ENCODE peak calls at places on chromosomes 13 and 19, in six cellular contexts. One of them, this sample, is unnamed.

GRCh38 chr13:42028113-42028799 is 20.2 kb upstream of the DGKH start:
- DNase-seq in stimulated activated CD4-positive, alpha-beta T cell treated with anti-CD3 and anti-CD28 coated beads, Interleukin-12 subunit alpha, Interleukin-12 subunit beta, amount 100 ng/mL, for 24 hours: no peak
- DNase-seq in OCI-LY7: no peak
- DNase-seq in endothelial cell: no peak
- DNase-seq in CD4-positive, alpha-beta T cell: no peak
- DNase-seq in astrocyte: no peak
- DNase-seq in this sample: no peak

GRCh38 chr13:98972627-98973026 is 5.2 kb downstream of the DOCK9 start:
- DNase-seq in stimulated activated CD4-positive, alpha-beta T cell treated with anti-CD3 and anti-CD28 coated beads, Interleukin-12 subunit alpha, Interleukin-12 subunit beta, amount 100 ng/mL, for 24 hours: no peak
- DNase-seq in OCI-LY7: no peak
- DNase-seq in endothelial cell: peak; percentile 32
- DNase-seq in CD4-positive, alpha-beta T cell: no peak
- DNase-seq in astrocyte: peak; percentile 88
- DNase-seq in this sample: no peak

GRCh38 chr13:32883501-32883900 is 132.7 kb upstream of the KL start:
- DNase-seq in stimulated activated CD4-positive, alpha-beta T cell treated with anti-CD3 and anti-CD28 coated beads, Interleukin-12 subunit alpha, Interleukin-12 subunit beta, amount 100 ng/mL, for 24 hours: no peak
- DNase-seq in OCI-LY7: no peak
- DNase-seq in endothelial cell: no peak
- DNase-seq in CD4-positive, alpha-beta T cell: no peak
- DNase-seq in astrocyte: peak; percentile 51
- DNase-seq in this sample: no peak

GRCh38 chr19:14906711-14907110 is 20.8 kb upstream of the OR7A17 start:
- DNase-seq in stimulated activated CD4-positive, alpha-beta T cell treated with anti-CD3 and anti-CD28 coated beads, Interleukin-12 subunit alpha, Interleukin-12 subunit beta, amount 100 ng/mL, for 24 hours: no peak
- DNase-seq in OCI-LY7: no peak
- DNase-seq in endothelial cell: no peak
- DNase-seq in CD4-positive, alpha-beta T cell: no peak
- DNase-seq in astrocyte: no peak
- DNase-seq in this sample: no peak

GRCh38 chr13:113309481-113309880 is 12.4 kb downstream of the LAMP1 start:
- DNase-seq in stimulated activated CD4-positive, alpha-beta T cell treated with anti-CD3 and anti-CD28 coated beads, Interleukin-12 subunit alpha, Interleukin-12 subunit beta, amount 100 ng/mL, for 24 hours: no peak
- DNase-seq in OCI-LY7: no peak
- DNase-seq in endothelial cell: no peak
- DNase-seq in CD4-positive, alpha-beta T cell: no peak
- DNase-seq in astrocyte: no peak
- DNase-seq in this sample: no peak

GRCh38 chr19:50311723-50312635 is 17.2 kb downstream of the KCNC3 start:
- DNase-seq in stimulated activated CD4-positive, alpha-beta T cell treated with anti-CD3 and anti-CD28 coated beads, Interleukin-12 subunit alpha, Interleukin-12 subunit beta, amount 100 ng/mL, for 24 hours: no peak
- DNase-seq in OCI-LY7: no peak
- DNase-seq in endothelial cell: no peak
- DNase-seq in CD4-positive, alpha-beta T cell: no peak
- DNase-seq in astrocyte: no peak
- DNase-seq in this sample: no peak

GRCh38 chr13:110283661-110284516 is 23.1 kb downstream of the COL4A1 start:
- DNase-seq in stimulated activated CD4-positive, alpha-beta T cell treated with anti-CD3 and anti-CD28 coated beads, Interleukin-12 subunit alpha, Interleukin-12 subunit beta, amount 100 ng/mL, for 24 hours: no peak
- DNase-seq in OCI-LY7: no peak
- DNase-seq in endothelial cell: no peak
- DNase-seq in CD4-positive, alpha-beta T cell: no peak
- DNase-seq in astrocyte: peak; percentile 82
- DNase-seq in this sample: no peak

GRCh38 chr13:91709180-91709579 is 310.8 kb downstream of the GPC5 start:
- DNase-seq in stimulated activated CD4-positive, alpha-beta T cell treated with anti-CD3 and anti-CD28 coated beads, Interleukin-12 subunit alpha, Interleukin-12 subunit beta, amount 100 ng/mL, for 24 hours: no peak
- DNase-seq in OCI-LY7: no peak
- DNase-seq in endothelial cell: no peak
- DNase-seq in CD4-positive, alpha-beta T cell: no peak
- DNase-seq in astrocyte: no peak
- DNase-seq in this sample: no peak

GRCh38 chr13:48827709-48828108 is 148.0 kb upstream of the FNDC3A start:
- DNase-seq in stimulated activated CD4-positive, alpha-beta T cell treated with anti-CD3 and anti-CD28 coated beads, Interleukin-12 subunit alpha, Interleukin-12 subunit beta, amount 100 ng/mL, for 24 hours: no peak
- DNase-seq in OCI-LY7: no peak
- DNase-seq in endothelial cell: no peak
- DNase-seq in CD4-positive, alpha-beta T cell: no peak
- DNase-seq in astrocyte: no peak
- DNase-seq in this sample: no peak

GRCh38 chr19:4139614-4140236 is 13.7 kb upstream of the CREB3L3 start:
- DNase-seq in stimulated activated CD4-positive, alpha-beta T cell treated with anti-CD3 and anti-CD28 coated beads, Interleukin-12 subunit alpha, Interleukin-12 subunit beta, amount 100 ng/mL, for 24 hours: peak; percentile 76
- DNase-seq in OCI-LY7: peak; percentile 70
- DNase-seq in endothelial cell: peak; percentile 86
- DNase-seq in CD4-positive, alpha-beta T cell: peak; percentile 89
- DNase-seq in astrocyte: no peak
- DNase-seq in this sample: peak; percentile 89

GRCh38 chr19:42606660-42607351 is 12.1 kb upstream of the CEACAM8 start:
- DNase-seq in stimulated activated CD4-positive, alpha-beta T cell treated with anti-CD3 and anti-CD28 coated beads, Interleukin-12 subunit alpha, Interleukin-12 subunit beta, amount 100 ng/mL, for 24 hours: no peak
- DNase-seq in OCI-LY7: peak; percentile 56
- DNase-seq in endothelial cell: peak; percentile 83
- DNase-seq in CD4-positive, alpha-beta T cell: no peak
- DNase-seq in astrocyte: no peak
- DNase-seq in this sample: peak; percentile 48

GRCh38 chr19:53131732-53132131 is 978 bp downstream of the ZNF415 start:
- DNase-seq in stimulated activated CD4-positive, alpha-beta T cell treated with anti-CD3 and anti-CD28 coated beads, Interleukin-12 subunit alpha, Interleukin-12 subunit beta, amount 100 ng/mL, for 24 hours: no peak
- DNase-seq in OCI-LY7: no peak
- DNase-seq in endothelial cell: no peak
- DNase-seq in CD4-positive, alpha-beta T cell: no peak
- DNase-seq in astrocyte: no peak
- DNase-seq in this sample: no peak

GRCh38 chr13:42762917-42763316 is 18.5 kb upstream of the FAM216B start:
- DNase-seq in stimulated activated CD4-positive, alpha-beta T cell treated with anti-CD3 and anti-CD28 coated beads, Interleukin-12 subunit alpha, Interleukin-12 subunit beta, amount 100 ng/mL, for 24 hours: no peak
- DNase-seq in OCI-LY7: no peak
- DNase-seq in endothelial cell: no peak
- DNase-seq in CD4-positive, alpha-beta T cell: no peak
- DNase-seq in astrocyte: peak; percentile 85
- DNase-seq in this sample: no peak

GRCh38 chr19:18683109-18683954 is at the start of gene CRTC1:
- DNase-seq in stimulated activated CD4-positive, alpha-beta T cell treated with anti-CD3 and anti-CD28 coated beads, Interleukin-12 subunit alpha, Interleukin-12 subunit beta, amount 100 ng/mL, for 24 hours: peak; percentile 76
- DNase-seq in OCI-LY7: peak; percentile 92
- DNase-seq in endothelial cell: peak; percentile 94
- DNase-seq in CD4-positive, alpha-beta T cell: peak; percentile 94
- DNase-seq in astrocyte: peak; percentile 44
- DNase-seq in this sample: peak; percentile 82

GRCh38 chr13:62678039-62678438 is 1262.4 kb upstream of the PCDH20 start:
- DNase-seq in stimulated activated CD4-positive, alpha-beta T cell treated with anti-CD3 and anti-CD28 coated beads, Interleukin-12 subunit alpha, Interleukin-12 subunit beta, amount 100 ng/mL, for 24 hours: no peak
- DNase-seq in OCI-LY7: peak; percentile 23
- DNase-seq in endothelial cell: no peak
- DNase-seq in CD4-positive, alpha-beta T cell: no peak
- DNase-seq in astrocyte: no peak
- DNase-seq in this sample: no peak

GRCh38 chr13:55440465-55441085 is 1700.1 kb upstream of the PRR20A start:
- DNase-seq in stimulated activated CD4-positive, alpha-beta T cell treated with anti-CD3 and anti-CD28 coated beads, Interleukin-12 subunit alpha, Interleukin-12 subunit beta, amount 100 ng/mL, for 24 hours: no peak
- DNase-seq in OCI-LY7: no peak
- DNase-seq in endothelial cell: no peak
- DNase-seq in CD4-positive, alpha-beta T cell: no peak
- DNase-seq in astrocyte: no peak
- DNase-seq in this sample: no peak

GRCh38 chr13:20360041-20360491 is 127.9 kb upstream of the GJB6 start:
- DNase-seq in stimulated activated CD4-positive, alpha-beta T cell treated with anti-CD3 and anti-CD28 coated beads, Interleukin-12 subunit alpha, Interleukin-12 subunit beta, amount 100 ng/mL, for 24 hours: no peak
- DNase-seq in OCI-LY7: no peak
- DNase-seq in endothelial cell: no peak
- DNase-seq in CD4-positive, alpha-beta T cell: no peak
- DNase-seq in astrocyte: peak; percentile 82
- DNase-seq in this sample: no peak

GRCh38 chr13:33194820-33195692 is 90.5 kb downstream of the STARD13 start:
- DNase-seq in stimulated activated CD4-positive, alpha-beta T cell treated with anti-CD3 and anti-CD28 coated beads, Interleukin-12 subunit alpha, Interleukin-12 subunit beta, amount 100 ng/mL, for 24 hours: no peak
- DNase-seq in OCI-LY7: no peak
- DNase-seq in endothelial cell: no peak
- DNase-seq in CD4-positive, alpha-beta T cell: no peak
- DNase-seq in astrocyte: peak; percentile 95
- DNase-seq in this sample: no peak